ENCODE peak calls at places on chromosomes 16 and 17, in eight cellular contexts. U is GM23338, L is bronchial epithelial cell, D is esophagus squamous epithelium, B is AG10803, G is sigmoid colon, S is lower leg skin, E is HFFc6. F is an unnamed sample.
A peak's percentile ranks its signal among the peaks of the same experiment; 100 is the strongest.

GRCh38 chr16:8901318-8901861 is 19.2 kb downstream of the LITAFD start:
- DNase-seq in B (no peak), L (no peak), D (no peak), S (no peak), G (no peak), U (no peak), E (no peak), F (no peak)

GRCh38 chr16:566475-567361 is at the start of gene NHLRC4:
- DNase-seq in G (peak; percentile 90), L (no peak), U (peak; percentile 84), D (no peak), B (peak; percentile 29), S (peak; percentile 93), E (no peak), F (peak; percentile 32)

GRCh38 chr17:7703584-7704574 is 1.1 kb upstream of the EFNB3 start:
- DNase-seq in G (no peak), B (peak; percentile 49), S (no peak), E (no peak), U (peak; percentile 98), L (peak; percentile 70), D (no peak), F (peak; percentile 45)

GRCh38 chr17:67322039-67322787 is 44.2 kb downstream of the PSMD12 start:
- DNase-seq in B (no peak), S (peak; percentile 21), L (no peak), E (no peak), G (no peak), D (no peak), U (peak; percentile 84), F (no peak)

GRCh38 chr17:45748911-45749310 is 35.2 kb upstream of the CRHR1 start:
- DNase-seq in U (no peak), B (no peak), S (no peak), E (no peak), D (no peak), G (no peak), L (no peak), F (no peak)

GRCh38 chr16:84851192-84852127 is 31.7 kb downstream of the CRISPLD2 start:
- DNase-seq in D (no peak), L (peak; percentile 89), U (no peak), S (no peak), E (peak; percentile 95), B (peak; percentile 44), G (no peak), F (peak; percentile 67)

GRCh38 chr16:65071371-65072311 is 50.2 kb downstream of the CDH11 start:
- DNase-seq in B (peak; percentile 28), U (no peak), G (peak; percentile 80), L (no peak), S (peak; percentile 87), D (no peak), E (peak; percentile 11), F (no peak)

GRCh38 chr17:39963826-39964225 is 1.0 kb downstream of the GSDMA start:
- DNase-seq in G (no peak), E (no peak), D (no peak), U (no peak), L (peak; percentile 98), S (no peak), B (no peak), F (peak; percentile 69)

GRCh38 chr16:88468289-88469129 is 15.4 kb downstream of the ZFPM1 start:
- DNase-seq in B (no peak), D (no peak), G (no peak), E (no peak), S (no peak), U (peak; percentile 95), L (peak; percentile 9), F (peak; percentile 76)

GRCh38 chr17:76369804-76370203 is 14.6 kb upstream of the SPHK1 start:
- DNase-seq in B (no peak), E (no peak), S (no peak), L (no peak), U (no peak), D (no peak), G (no peak), F (no peak)

GRCh38 chr16:65122974-65123845 is 1.3 kb upstream of the CDH11 start:
- DNase-seq in U (peak; percentile 59), L (no peak), G (peak; percentile 87), B (peak; percentile 79), D (no peak), E (peak; percentile 63), S (peak; percentile 92), F (peak; percentile 16)

GRCh38 chr17:75131278-75132017 is at the start of gene NT5C:
- DNase-seq in L (no peak), U (peak; percentile 96), G (peak; percentile 91), D (no peak), B (peak; percentile 78), S (peak; percentile 95), E (peak; percentile 66), F (peak; percentile 68)

GRCh38 chr17:59914274-59914854 is 21.4 kb downstream of the RPS6KB1 start:
- DNase-seq in U (peak; percentile 61), L (peak; percentile 43), G (no peak), B (peak; percentile 62), E (peak; percentile 54), S (no peak), D (no peak), F (peak; percentile 64)

GRCh38 chr16:2337431-2338296 is 2.9 kb downstream of the ABCA3 start:
- DNase-seq in E (no peak), L (no peak), D (no peak), U (no peak), S (peak; percentile 25), B (no peak), G (no peak), F (no peak)

GRCh38 chr16:89548344-89549006 is 12.0 kb upstream of the RPL13 start:
- DNase-seq in U (no peak), L (no peak), D (no peak), G (no peak), B (no peak), S (no peak), E (no peak), F (no peak)

GRCh38 chr17:69523252-69523861 is 108.9 kb downstream of the MAP2K6 start:
- DNase-seq in L (peak; percentile 54), D (no peak), E (peak; percentile 43), S (no peak), B (peak; percentile 73), U (peak; percentile 85), G (no peak), F (peak; percentile 42)

DNA sequence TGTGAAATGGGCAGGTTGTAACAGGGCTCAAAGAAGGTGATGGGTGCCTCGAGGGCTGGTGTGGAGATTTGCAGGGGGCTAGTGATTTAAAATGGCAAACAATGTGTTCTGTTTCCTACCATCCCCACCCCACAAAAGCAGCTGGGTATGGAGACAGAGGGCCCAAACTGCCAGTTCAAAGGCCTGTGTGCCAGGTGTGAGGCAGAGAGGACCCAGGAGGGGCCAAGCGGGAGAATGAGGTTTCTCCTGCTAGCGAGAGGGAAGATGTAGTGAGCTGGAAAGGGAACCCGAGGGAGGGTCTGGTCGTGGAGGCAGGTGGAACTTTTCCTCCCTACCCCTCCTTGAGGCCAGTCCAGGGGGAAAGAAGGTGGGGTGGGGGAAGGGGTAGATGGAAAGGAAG is 39.4 kb downstream of the LAT start:
- DNase-seq in U (no peak), L (no peak), D (no peak), G (peak; percentile 8), E (no peak), B (no peak), S (no peak), F (no peak)
- TF ChIP-seq CTCF in U (no peak), L (no peak), D (no peak), G (no peak), E (no peak), B (no peak), S (no peak), F (no peak)

GRCh38 chr16:27273670-27274522 is 5.3 kb upstream of the NSMCE1 start:
- DNase-seq in S (no peak), U (no peak), L (no peak), B (no peak), E (peak; percentile 47), G (no peak), D (no peak), F (no peak)
- TF ChIP-seq CTCF in S (no peak), U (no peak), L (no peak), B (no peak), E (peak; percentile 39), G (no peak), D (no peak), F (no peak)

GRCh38 chr17:51374220-51374619 is 113.9 kb downstream of the UTP18 start:
- DNase-seq in S (no peak), D (no peak), B (no peak), G (no peak), U (peak; percentile 8), L (no peak), E (no peak), F (no peak)

GRCh38 chr17:51373489-51374194 is 113.3 kb downstream of the UTP18 start:
- DNase-seq in L (no peak), E (no peak), G (no peak), U (peak; percentile 37), S (no peak), B (no peak), D (no peak), F (no peak)

GRCh38 chr17:51372345-51373004 is 112.1 kb downstream of the UTP18 start:
- DNase-seq in U (peak; percentile 79), E (peak; percentile 63), B (peak; percentile 52), D (no peak), L (peak; percentile 64), G (no peak), S (no peak), F (peak; percentile 70)

GRCh38 chr17:51366866-51367265 is 106.5 kb downstream of the UTP18 start:
- DNase-seq in B (no peak), S (no peak), G (no peak), E (no peak), D (no peak), L (no peak), U (no peak), F (no peak)

GRCh38 chr17:51371732-51372151 is 111.4 kb downstream of the UTP18 start:
- DNase-seq in B (peak; percentile 36), S (no peak), L (peak; percentile 57), D (no peak), E (peak; percentile 62), U (peak; percentile 87), G (no peak), F (peak; percentile 68)
- TF ChIP-seq CTCF in B (peak; percentile 59), S (no peak), L (peak; percentile 79), D (no peak), E (peak; percentile 77), U (peak; percentile 86), G (peak; percentile 20), F (peak; percentile 39)

GRCh38 chr16:7615565-7615964 is 282.9 kb downstream of the RBFOX1 start:
- DNase-seq in L (no peak), S (no peak), G (no peak), D (no peak), U (no peak), B (no peak), E (no peak), F (no peak)
- TF ChIP-seq CTCF in L (no peak), S (no peak), G (no peak), D (no peak), U (no peak), B (no peak), E (no peak), F (no peak)

GRCh38 chr16:27268376-27269299 is at the start of gene NSMCE1:
- DNase-seq in G (peak; percentile 99), S (peak; percentile 100), L (peak; percentile 84), E (peak; percentile 93), U (peak; percentile 97), B (peak; percentile 95), D (peak; percentile 76), F (peak; percentile 99)
- TF ChIP-seq CTCF in G (peak; percentile 28), S (no peak), L (peak; percentile 35), E (peak; percentile 47), U (no peak), B (peak; percentile 26), D (no peak), F (peak; percentile 8)

GRCh38 chr17:57566724-57567123 is 178.4 kb downstream of the CCDC182 start:
- DNase-seq in S (no peak), U (no peak), B (no peak), E (no peak), D (no peak), L (no peak), G (no peak), F (no peak)
- TF ChIP-seq CTCF in S (no peak), U (no peak), B (no peak), E (no peak), D (no peak), L (no peak), G (no peak), F (no peak)